ENCODE peak calls at places on chromosome 17, in four cellular contexts. E is glutamatergic neuron, Z is iPS-NIHi11, P is caudate nucleus. D is an unnamed sample.

GRCh38 chr17:69314246-69315030 is 12.5 kb downstream of the ABCA5 start:
- DNase-seq in E (no peak), P (peak; percentile 34), Z (no peak), D (no peak)

GRCh38 chr17:10380631-10381408 is 8.0 kb upstream of the MYH13 start:
- DNase-seq in E (no peak), P (no peak), Z (no peak), D (no peak)

GRCh38 chr17:55356440-55357328 is 65.0 kb downstream of the MMD start:
- DNase-seq in P (peak; percentile 0), E (peak; percentile 81), Z (peak; percentile 88), D (peak; percentile 45)

GRCh38 chr17:8946071-8946470 is 19.4 kb downstream of the PIK3R5 start:
- DNase-seq in E (no peak), Z (no peak), P (no peak), D (no peak)

GRCh38 chr17:17125136-17126084 is 80.7 kb downstream of the PLD6 start:
- DNase-seq in P (peak; percentile 76), Z (no peak), E (peak; percentile 45), D (no peak)

GRCh38 chr17:42459256-42459982 is 741 bp downstream of the ATP6V0A1 start:
- DNase-seq in E (peak; percentile 60), P (peak; percentile 69), Z (peak; percentile 52), D (peak; percentile 46)

GRCh38 chr17:78111727-78112507 is 16.6 kb downstream of the TMC6 start:
- DNase-seq in P (no peak), E (peak; percentile 19), Z (no peak), D (peak; percentile 14)

GRCh38 chr17:64460955-64461354 is 12.0 kb downstream of the MILR1 start:
- DNase-seq in Z (no peak), E (no peak), P (no peak), D (peak; percentile 41)

GRCh38 chr17:33464669-33465275 is 171.7 kb upstream of the ASIC2 start:
- DNase-seq in E (no peak), P (no peak), Z (no peak), D (no peak)

GRCh38 chr17:58995247-58995940 is 111.3 kb downstream of the TRIM37 start:
- DNase-seq in Z (no peak), P (no peak), E (no peak), D (no peak)

GRCh38 chr17:75832164-75832651 is 12.0 kb downstream of the UNC13D start:
- DNase-seq in P (no peak), E (no peak), Z (no peak), D (no peak)

GRCh38 chr17:4648741-4649140 is 7.3 kb upstream of the ALOX15 start:
- DNase-seq in Z (no peak), P (no peak), E (no peak), D (no peak)

GRCh38 chr17:42273474-42274272 is 2.5 kb downstream of the STAT5B start:
- DNase-seq in Z (no peak), P (no peak), E (no peak), D (no peak)

GRCh38 chr17:19583871-19584270 is 50.2 kb downstream of the SLC47A1 start:
- DNase-seq in Z (no peak), P (no peak), E (no peak), D (no peak)

GRCh38 chr17:65137076-65137935 is at the start of gene RGS9:
- DNase-seq in Z (peak; percentile 95), P (peak; percentile 66), E (peak; percentile 84), D (peak; percentile 84)

GRCh38 chr17:33447090-33447489 is 154.0 kb upstream of the ASIC2 start:
- DNase-seq in P (no peak), Z (no peak), E (no peak), D (no peak)

GRCh38 chr17:41308918-41309359 is at the start of gene KRTAP16-1:
- DNase-seq in P (peak; percentile 67), E (no peak), Z (no peak), D (no peak)

GRCh38 chr17:22221344-22221743 is 529.0 kb downstream of the KCNJ18 start:
- DNase-seq in P (no peak), E (no peak), Z (no peak), D (no peak)

GRCh38 chr17:61361084-61361483 is 38.6 kb upstream of the TBX2 start:
- DNase-seq in E (no peak), Z (no peak), P (no peak), D (no peak)

GRCh38 chr17:40622509-40622928 is 25.1 kb downstream of the SMARCE1 start:
- DNase-seq in Z (no peak), P (no peak), E (no peak), D (no peak)